ENCODE peak calls at places on chromosomes 7 and 10, in eight cellular contexts. E is hepatocyte, F is IMR-90, U is stomach, Q is K562, B is uterus, L is A549, J is cardiac muscle cell. A is an unnamed sample. For H3K9me3, the result is how much of the 10 kb centered on the place peaks cover.

GRCh38 chr10:27446091-27446918 is 57.8 kb upstream of the RAB18 start:
- DNase-seq in E (peak), F (peak), U (no peak), Q (peak), B (no peak), L (peak), J (peak), A (no peak)

GRCh38 chr7:2723138-2723850 is 35.3 kb downstream of the AMZ1 start:
- DNase-seq in E (no peak), F (no peak), U (no peak), Q (no peak), B (no peak), L (no peak), J (no peak), A (no peak)

GRCh38 chr10:130743751-130744191 is 567.8 kb downstream of the TCERG1L start:
- DNase-seq in E (no peak), F (no peak), U (no peak), Q (no peak), B (no peak), L (no peak), J (no peak), A (no peak)

GRCh38 chr7:475951-476441 is 43.6 kb downstream of the PDGFA start:
- DNase-seq in E (no peak), F (no peak), U (peak), Q (no peak), B (no peak), L (no peak), J (no peak), A (no peak)

GRCh38 chr7:3239291-3239691 is 61.8 kb upstream of the SDK1 start:
- DNase-seq in E (no peak), F (no peak), U (no peak), Q (no peak), B (no peak), L (no peak), J (no peak), A (no peak)

GRCh38 chr7:4602905-4603842 is 78.9 kb upstream of the FOXK1 start:
- DNase-seq in E (no peak), F (no peak), U (peak), Q (no peak), B (no peak), L (no peak), J (no peak), A (no peak)

GRCh38 chr7:93981480-93981874 is 22.7 kb downstream of the BET1 start:
- DNase-seq in E (no peak), F (no peak), U (no peak), Q (no peak), B (peak), L (no peak), J (no peak), A (no peak)

GRCh38 chr10:64265961-64266360 is 744.8 kb downstream of the REEP3 start:
- DNase-seq in E (no peak), F (no peak), U (no peak), Q (no peak), B (no peak), L (no peak), J (no peak), A (no peak)

GRCh38 chr10:118564652-118565051 is 30.8 kb downstream of the PRLHR start:
- DNase-seq in E (no peak), F (no peak), U (no peak), Q (peak), B (no peak), L (peak), J (peak), A (no peak)

GRCh38 chr7:105010538-105011523 is 3.2 kb upstream of the KMT2E start:
- DNase-seq in E (peak), F (peak), U (no peak), Q (peak), B (no peak), L (no peak), J (peak), A (no peak)

GRCh38 chr10:45442670-45443069 is 68.7 kb downstream of the ALOX5 start:
- DNase-seq in E (no peak), F (no peak), U (no peak), Q (peak), B (no peak), L (no peak), J (no peak), A (no peak)
- TF ChIP-seq CTCF in E (no peak), F (no peak), U (no peak), Q (peak), B (no peak), L (no peak), J (no peak), A (no peak)

DNA sequence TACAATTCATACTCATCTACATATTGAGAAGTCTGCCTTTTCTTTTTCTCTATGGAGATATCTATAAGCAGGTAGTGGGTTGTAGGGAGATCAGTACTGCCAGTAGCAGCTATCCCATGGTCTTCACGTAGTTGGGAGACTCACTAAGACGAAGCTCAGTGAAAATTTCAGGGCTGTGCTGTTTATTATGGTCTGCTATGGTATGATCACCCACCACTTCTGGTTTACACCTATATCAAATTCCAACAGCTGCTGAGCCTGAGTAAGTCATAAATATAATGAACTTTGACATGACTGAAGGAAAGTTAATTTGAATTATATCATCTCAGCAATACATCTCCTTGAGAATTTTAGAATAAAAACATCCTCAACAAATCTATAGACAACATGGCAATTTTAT is 741.7 kb downstream of the GRM8 start:
- DNase-seq in E (no peak), F (no peak), U (no peak), Q (no peak), B (no peak), L (no peak), J (no peak), A (no peak)
- H3K9me3 ChIP-seq in E (under half), F (under half), U (under half), Q (under half), B (under half), L (under half), J (under half), A (under half)

GRCh38 chr7:43465581-43466554 is 117.0 kb upstream of the STK17A start:
- DNase-seq in E (peak), F (peak), U (no peak), Q (no peak), B (no peak), L (no peak), J (no peak), A (no peak)
- TF ChIP-seq CTCF in E (no peak), F (no peak), U (no peak), Q (no peak), B (no peak), L (no peak), J (no peak), A (no peak)

GRCh38 chr7:58086461-58086860 is 636.5 kb downstream of the ZNF716 start:
- DNase-seq in E (no peak), F (no peak), U (peak), Q (no peak), B (no peak), L (no peak), J (no peak), A (no peak)
- H3K9me3 ChIP-seq in E (under half), F (under half), U (under half), Q (under half), B (under half), L (under half), J (under half), A (under half)

GRCh38 chr10:126504761-126505112 is 116.5 kb upstream of the ADAM12 start:
- DNase-seq in E (no peak), F (no peak), U (no peak), Q (no peak), B (no peak), L (no peak), J (no peak), A (no peak)
- TF ChIP-seq CTCF in E (no peak), F (no peak), U (no peak), Q (no peak), B (no peak), L (no peak), J (no peak), A (no peak)

DNA sequence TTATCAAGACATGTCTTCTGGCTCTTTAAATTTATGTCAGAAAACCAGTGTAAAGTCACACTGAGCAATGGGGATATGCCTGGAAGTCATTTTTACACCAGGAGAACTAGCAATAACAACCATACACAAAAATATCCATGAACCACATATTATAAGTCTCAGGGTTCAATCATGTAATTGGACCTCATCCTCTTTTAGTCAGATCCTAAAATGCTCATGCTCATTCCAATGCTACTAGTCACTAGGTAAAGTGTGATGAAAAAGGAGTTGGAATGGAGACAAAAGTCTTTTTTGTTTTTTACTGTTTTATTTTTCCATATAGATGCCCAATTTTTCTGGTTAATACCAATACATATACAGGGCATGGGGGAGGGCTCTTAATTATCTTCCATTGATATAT is 306.1 kb downstream of the DGKB start:
- DNase-seq in E (no peak), F (peak), U (no peak), Q (no peak), B (no peak), L (no peak), J (no peak), A (no peak)
- H3K9me3 ChIP-seq in E (under half), F (under half), U (under half), Q (under half), B (under half), L (under half), J (under half), A (under half)

DNA sequence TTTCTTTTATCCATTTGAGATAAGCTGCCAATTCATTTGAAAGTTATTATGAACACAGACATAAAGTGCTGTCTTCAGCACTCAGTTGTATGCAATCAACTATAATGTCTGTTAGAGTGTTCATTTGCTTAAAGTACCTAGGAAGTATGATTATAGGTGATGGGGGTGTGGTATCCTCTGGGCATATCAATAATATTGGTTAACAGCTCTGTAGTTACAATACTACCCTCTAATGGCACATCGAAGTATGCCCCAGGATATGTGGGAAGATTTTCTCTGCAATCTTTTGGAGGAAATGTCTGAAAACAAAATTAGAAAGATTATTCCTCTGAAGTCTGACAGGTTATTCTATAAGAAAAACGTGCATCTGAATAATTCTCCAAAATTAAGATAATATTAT is 429.7 kb downstream of the ARL4A start:
- DNase-seq in E (no peak), F (peak), U (no peak), Q (peak), B (no peak), L (peak), J (no peak), A (no peak)
- TF ChIP-seq CTCF in E (peak), F (peak), U (peak), Q (peak), B (no peak), L (peak), J (peak), A (no peak)

GRCh38 chr7:153389261-153389660 is 629.7 kb downstream of the ACTR3B start:
- DNase-seq in E (no peak), F (no peak), U (no peak), Q (no peak), B (no peak), L (no peak), J (no peak), A (no peak)
- H3K9me3 ChIP-seq in E (under half), F (under half), U (under half), Q (under half), B (under half), L (under half), J (under half), A (under half)

DNA sequence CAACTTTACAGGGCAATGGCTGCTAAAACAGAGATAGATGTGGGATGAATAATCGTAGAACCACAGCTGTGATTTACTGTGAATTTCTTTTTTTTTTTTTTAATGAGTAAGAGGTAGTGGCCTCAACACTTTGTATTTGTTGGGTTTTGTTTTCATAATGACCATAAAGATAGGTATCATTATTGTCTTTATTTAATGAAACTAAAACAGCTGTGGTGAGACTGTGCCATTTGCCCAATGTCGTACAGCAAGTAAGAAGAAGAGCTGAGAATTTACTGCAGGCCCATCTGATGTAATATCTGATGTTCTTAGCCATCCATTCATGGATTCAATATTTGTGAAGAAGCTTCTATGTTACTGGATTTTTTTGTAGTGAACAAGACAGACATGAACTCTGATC is 271.2 kb downstream of the IPMK start:
- DNase-seq in E (no peak), F (no peak), U (no peak), Q (no peak), B (no peak), L (no peak), J (no peak), A (no peak)
- TF ChIP-seq CTCF in E (no peak), F (no peak), U (no peak), Q (no peak), B (no peak), L (no peak), J (no peak), A (no peak)

GRCh38 chr10:4109469-4109868 is 324.5 kb upstream of the KLF6 start:
- DNase-seq in E (no peak), F (peak), U (no peak), Q (no peak), B (no peak), L (no peak), J (no peak), A (no peak)
- H3K9me3 ChIP-seq in E (under half), F (under half), U (under half), Q (under half), B (under half), L (under half), J (under half), A (under half)

A was measured in CD4-positive, alpha-beta T cell.